ENCODE peak calls at places on chromosomes 5 and 9, in six cellular contexts. P is esophagus squamous epithelium; I is stimulated activated CD4-positive, alpha-beta T cell treated with anti-CD3 and anti-CD28 coated beads, TNF-alpha, amount 100 ng/mL, for 4 hours; Z is stimulated activated CD8-positive, alpha-beta memory T cell treated with anti-CD3 and anti-CD28 coated beads, Interleukin-12 subunit alpha, Interleukin-12 subunit beta, amount 100 ng/mL, for 4 hours; E is CD4-positive, alpha-beta memory T cell; V is transverse colon. S is an unnamed sample.

GRCh38 chr9:88387733-88388202 is 476 bp upstream of the SPIN1 start:
- DNase-seq in P (no peak), I (peak), Z (peak), E (no peak), V (peak), S (peak)

GRCh38 chr5:135341696-135342095 is 57.3 kb downstream of the MACROH2A1 start:
- DNase-seq in P (no peak), I (no peak), Z (no peak), E (no peak), V (no peak), S (no peak)

GRCh38 chr5:78530342-78531096 is 118.1 kb downstream of the LHFPL2 start:
- DNase-seq in P (no peak), I (no peak), Z (no peak), E (no peak), V (no peak), S (peak)

GRCh38 chr5:122697171-122697570 is 77.7 kb upstream of the SNX2 start:
- DNase-seq in P (no peak), I (no peak), Z (no peak), E (no peak), V (no peak), S (no peak)

GRCh38 chr9:113349434-113350337 is at the start of gene BSPRY:
- DNase-seq in P (no peak), I (no peak), Z (peak), E (no peak), V (peak), S (no peak)

GRCh38 chr9:78962186-78962585 is 609.6 kb upstream of the TLE4 start:
- DNase-seq in P (no peak), I (no peak), Z (no peak), E (no peak), V (no peak), S (no peak)

GRCh38 chr5:121377446-121377845 is 474.2 kb upstream of the FTMT start:
- DNase-seq in P (no peak), I (no peak), Z (no peak), E (no peak), V (no peak), S (no peak)

GRCh38 chr9:107932601-107933000 is 443.0 kb upstream of the KLF4 start:
- DNase-seq in P (no peak), I (no peak), Z (no peak), E (no peak), V (no peak), S (no peak)

GRCh38 chr9:117546894-117547293 is 132.0 kb upstream of the ASTN2 start:
- DNase-seq in P (no peak), I (no peak), Z (no peak), E (peak), V (peak), S (no peak)

GRCh38 chr5:177320879-177321278 is 9.2 kb upstream of the MXD3 start:
- DNase-seq in P (no peak), I (no peak), Z (no peak), E (no peak), V (no peak), S (no peak)

GRCh38 chr9:96031366-96031824 is 155.9 kb downstream of the ERCC6L2 start:
- DNase-seq in P (no peak), I (no peak), Z (no peak), E (no peak), V (no peak), S (no peak)

GRCh38 chr9:106862115-106862945 is 636 bp upstream of the ZNF462 start:
- DNase-seq in P (no peak), I (no peak), Z (no peak), E (no peak), V (peak), S (no peak)

GRCh38 chr5:159897786-159898393 is 18.4 kb upstream of the ADRA1B start:
- DNase-seq in P (no peak), I (no peak), Z (no peak), E (no peak), V (no peak), S (no peak)

GRCh38 chr5:1511651-1512540 is 11.9 kb downstream of the LPCAT1 start:
- DNase-seq in P (no peak), I (no peak), Z (no peak), E (no peak), V (peak), S (no peak)

GRCh38 chr5:120599576-120599975 is 135.5 kb downstream of the PRR16 start:
- DNase-seq in P (no peak), I (no peak), Z (no peak), E (no peak), V (no peak), S (peak)

GRCh38 chr5:150181035-150181434 is 8.8 kb upstream of the SLC6A7 start:
- DNase-seq in P (no peak), I (no peak), Z (no peak), E (no peak), V (peak), S (no peak)

GRCh38 chr9:37210737-37211523 is 90.6 kb downstream of the ZCCHC7 start:
- DNase-seq in P (no peak), I (no peak), Z (no peak), E (no peak), V (no peak), S (no peak)

GRCh38 chr5:1656271-1656975 is 132.7 kb upstream of the LPCAT1 start:
- DNase-seq in P (no peak), I (no peak), Z (no peak), E (no peak), V (no peak), S (no peak)

GRCh38 chr5:173497685-173498084 is 118.8 kb downstream of the BOD1 start:
- DNase-seq in P (no peak), I (no peak), Z (no peak), E (no peak), V (no peak), S (peak)

GRCh38 chr9:137406876-137407589 is 15.9 kb downstream of the EXD3 start:
- DNase-seq in P (no peak), I (peak), Z (peak), E (peak), V (peak), S (peak)

GRCh38 chr9:116859763-116860162 is 172.7 kb downstream of the TRIM32 start:
- DNase-seq in P (no peak), I (no peak), Z (no peak), E (no peak), V (no peak), S (no peak)

GRCh38 chr5:134574521-134574920 is 49.1 kb downstream of the JADE2 start:
- DNase-seq in P (no peak), I (no peak), Z (no peak), E (no peak), V (no peak), S (no peak)

GRCh38 chr9:70478963-70479641 is 64.6 kb upstream of the KLF9 start:
- DNase-seq in P (no peak), I (no peak), Z (no peak), E (no peak), V (peak), S (no peak)

GRCh38 chr9:21964925-21965385 is 29.2 kb downstream of the CDKN2A start:
- DNase-seq in P (no peak), I (no peak), Z (no peak), E (peak), V (peak), S (no peak)

GRCh38 chr9:117672397-117672796 is 31.8 kb upstream of the TLR4 start:
- DNase-seq in P (no peak), I (no peak), Z (no peak), E (no peak), V (no peak), S (no peak)

GRCh38 chr5:141795421-141795820 is 82.8 kb downstream of the PCDH1 start:
- DNase-seq in P (no peak), I (no peak), Z (no peak), E (no peak), V (no peak), S (no peak)

GRCh38 chr5:172795401-172795977 is 24.5 kb upstream of the DUSP1 start:
- DNase-seq in P (no peak), I (no peak), Z (no peak), E (no peak), V (peak), S (no peak)

GRCh38 chr9:115548826-115549225 is 430.9 kb upstream of the TNC start:
- DNase-seq in P (no peak), I (no peak), Z (no peak), E (no peak), V (no peak), S (no peak)

GRCh38 chr5:61504143-61504542 is 172.1 kb downstream of the ZSWIM6 start:
- DNase-seq in P (no peak), I (no peak), Z (no peak), E (no peak), V (no peak), S (no peak)

S was measured in K562.